ENCODE peak calls at places on chromosomes 6 and 20, in four cellular contexts. B is small intestine, Y is pancreas, E is SK-N-MC. A is an unnamed sample.

GRCh38 chr6:31352497-31353368 is 4.2 kb downstream of the HLA-B start:
- DNase-seq in B (no peak), Y (no peak), E (no peak), A (no peak)

GRCh38 chr6:18293192-18293904 is 29.0 kb upstream of the DEK start:
- DNase-seq in B (peak; percentile 89), Y (no peak), E (no peak), A (no peak)

GRCh38 chr6:38522322-38522721 is 117.4 kb downstream of the BTBD9 start:
- DNase-seq in B (no peak), Y (no peak), E (no peak), A (no peak)

GRCh38 chr6:107033136-107033535 is 5.1 kb downstream of the MTRES1 start:
- DNase-seq in B (no peak), Y (no peak), E (no peak), A (no peak)

GRCh38 chr20:4406627-4407026 is 315.1 kb upstream of the PRND start:
- DNase-seq in B (no peak), Y (no peak), E (no peak), A (no peak)

GRCh38 chr6:110250838-110251237 is 70.6 kb downstream of the CDC40 start:
- DNase-seq in B (no peak), Y (no peak), E (no peak), A (no peak)

GRCh38 chr20:33653218-33653899 is 8.8 kb upstream of the C20orf144 start:
- DNase-seq in B (peak; percentile 73), Y (peak; percentile 69), E (peak; percentile 32), A (peak; percentile 74)

GRCh38 chr6:148090326-148090725 is 252.3 kb upstream of the SASH1 start:
- DNase-seq in B (no peak), Y (no peak), E (no peak), A (no peak)

GRCh38 chr6:12844284-12845223 is 128.0 kb downstream of the PHACTR1 start:
- DNase-seq in B (peak; percentile 17), Y (no peak), E (no peak), A (no peak)

GRCh38 chr6:121823437-121823851 is 388.0 kb downstream of the GJA1 start:
- DNase-seq in B (no peak), Y (no peak), E (no peak), A (no peak)

GRCh38 chr20:58794510-58795180 is 56.1 kb downstream of the GNAS-AS1 start:
- DNase-seq in B (no peak), Y (no peak), E (no peak), A (no peak)

GRCh38 chr6:124400600-124400999 is 561.6 kb upstream of the RNF217 start:
- DNase-seq in B (no peak), Y (no peak), E (no peak), A (no peak)

GRCh38 chr6:72969666-72970065 is 255.6 kb downstream of the KHDC1L start:
- DNase-seq in B (no peak), Y (no peak), E (no peak), A (no peak)

GRCh38 chr6:42403831-42404230 is 47.9 kb downstream of the TRERF1 start:
- DNase-seq in B (peak; percentile 47), Y (no peak), E (no peak), A (no peak)

GRCh38 chr6:42405025-42405424 is 46.7 kb downstream of the TRERF1 start:
- DNase-seq in B (no peak), Y (no peak), E (no peak), A (no peak)

GRCh38 chr6:42407379-42407778 is 44.3 kb downstream of the TRERF1 start:
- DNase-seq in B (no peak), Y (no peak), E (no peak), A (no peak)

GRCh38 chr6:42404494-42404893 is 47.2 kb downstream of the TRERF1 start:
- DNase-seq in B (peak; percentile 87), Y (no peak), E (no peak), A (no peak)

GRCh38 chr6:42406296-42407280 is 45.1 kb downstream of the TRERF1 start:
- DNase-seq in B (no peak), Y (no peak), E (no peak), A (no peak)
- H3K27ac ChIP-seq in B (no peak overlapping the region), Y (no peak overlapping the region), E (no peak overlapping the region), A (no peak overlapping the region)

GRCh38 chr6:14728396-14729024 is 517.4 kb upstream of the JARID2 start:
- DNase-seq in B (no peak), Y (no peak), E (no peak), A (no peak)
- H3K27ac ChIP-seq in B (no peak overlapping the region), Y (peak overlapping the region; percentile 37), E (no peak overlapping the region), A (no peak overlapping the region)

GRCh38 chr6:2896741-2897140 is 6.4 kb downstream of the SERPINB9 start:
- DNase-seq in B (no peak), Y (no peak), E (no peak), A (no peak)

GRCh38 chr6:2899596-2899995 is 3.5 kb downstream of the SERPINB9 start:
- DNase-seq in B (no peak), Y (no peak), E (no peak), A (no peak)

GRCh38 chr6:2902470-2902762 is 693 bp downstream of the SERPINB9 start:
- DNase-seq in B (no peak), Y (no peak), E (no peak), A (no peak)

GRCh38 chr6:2900221-2900807 is 2.8 kb downstream of the SERPINB9 start:
- DNase-seq in B (no peak), Y (no peak), E (no peak), A (no peak)

GRCh38 chr6:2900821-2901644 is 2.1 kb downstream of the SERPINB9 start:
- DNase-seq in B (no peak), Y (no peak), E (no peak), A (no peak)
- H3K27ac ChIP-seq in B (no peak overlapping the region), Y (no peak overlapping the region), E (no peak overlapping the region), A (peak overlapping the region; percentile 59)

GRCh38 chr6:134470090-134470975 is 152.4 kb upstream of the SGK1 start:
- DNase-seq in B (no peak), Y (no peak), E (no peak), A (no peak)
- H3K27ac ChIP-seq in B (no peak overlapping the region), Y (no peak overlapping the region), E (no peak overlapping the region), A (peak overlapping the region; percentile 43)

A was measured in substantia nigra.